ENCODE peak calls at places on chromosomes 16 and 17, in six cellular contexts. R is GM23338, M is esophagus muscularis mucosa, S is K562, L is SK-N-SH, I is stomach. Z is an unnamed sample.
A peak's percentile ranks its signal among the peaks of the same experiment; 100 is the strongest.

GRCh38 chr16:52283581-52284375 is 263.2 kb downstream of the TOX3 start:
- DNase-seq in R (no peak), M (no peak), S (no peak), L (no peak), I (no peak), Z (no peak)

GRCh38 chr17:2087597-2088211 is 32.8 kb downstream of the HIC1 start:
- DNase-seq in R (no peak), M (no peak), S (peak; percentile 16), L (no peak), I (no peak), Z (peak; percentile 86)

GRCh38 chr17:35489944-35490343 is 41.4 kb upstream of the SLFN13 start:
- DNase-seq in R (peak; percentile 65), M (no peak), S (no peak), L (no peak), I (no peak), Z (no peak)

GRCh38 chr16:69243479-69243878 is 56.5 kb downstream of the SNTB2 start:
- DNase-seq in R (no peak), M (no peak), S (no peak), L (no peak), I (no peak), Z (no peak)

GRCh38 chr16:51960931-51961330 is 586.0 kb downstream of the TOX3 start:
- DNase-seq in R (no peak), M (no peak), S (no peak), L (no peak), I (no peak), Z (no peak)

GRCh38 chr16:25109643-25110042 is 1.9 kb upstream of the LCMT1 start:
- DNase-seq in R (no peak), M (no peak), S (peak; percentile 27), L (no peak), I (no peak), Z (peak; percentile 83)

GRCh38 chr17:4720787-4721186 is 10.4 kb downstream of the ARRB2 start:
- DNase-seq in R (no peak), M (no peak), S (no peak), L (no peak), I (no peak), Z (no peak)

GRCh38 chr16:9415588-9415987 is 324.1 kb downstream of the HAPSTR1 start:
- DNase-seq in R (peak; percentile 27), M (no peak), S (no peak), L (no peak), I (no peak), Z (no peak)

GRCh38 chr17:8118769-8119574 is 658 bp upstream of the ALOXE3 start:
- DNase-seq in R (peak; percentile 91), M (peak; percentile 97), S (peak; percentile 79), L (peak; percentile 87), I (peak; percentile 93), Z (peak; percentile 86)

GRCh38 chr17:79842656-79843474 is 3.6 kb upstream of the CBX4 start:
- DNase-seq in R (peak; percentile 39), M (no peak), S (no peak), L (peak; percentile 81), I (no peak), Z (peak; percentile 11)

GRCh38 chr16:6247150-6247549 is 1085.5 kb upstream of the RBFOX1 start:
- DNase-seq in R (no peak), M (no peak), S (no peak), L (no peak), I (no peak), Z (no peak)

GRCh38 chr16:89061590-89062380 is 31.9 kb upstream of the ACSF3 start:
- DNase-seq in R (no peak), M (no peak), S (no peak), L (no peak), I (no peak), Z (no peak)

GRCh38 chr17:15377200-15377599 is 35.8 kb upstream of the TEKT3 start:
- DNase-seq in R (no peak), M (no peak), S (no peak), L (no peak), I (no peak), Z (no peak)

GRCh38 chr17:39270923-39271322 is 45.2 kb upstream of the STAC2 start:
- DNase-seq in R (peak; percentile 32), M (no peak), S (peak; percentile 41), L (no peak), I (no peak), Z (peak; percentile 39)

GRCh38 chr17:192666-193425 is 11.4 kb upstream of the DOC2B start:
- DNase-seq in R (no peak), M (no peak), S (no peak), L (no peak), I (no peak), Z (no peak)

GRCh38 chr17:50394711-50395110 is 2.6 kb downstream of the LRRC59 start:
- DNase-seq in R (no peak), M (no peak), S (no peak), L (no peak), I (no peak), Z (no peak)

GRCh38 chr17:2995362-2995761 is 68.0 kb downstream of the OR1D5 start:
- DNase-seq in R (no peak), M (no peak), S (no peak), L (no peak), I (no peak), Z (no peak)

GRCh38 chr17:50459081-50459676 is 9.5 kb downstream of the CHAD start:
- DNase-seq in R (no peak), M (no peak), S (peak; percentile 5), L (no peak), I (no peak), Z (no peak)

GRCh38 chr16:70725024-70725911 is 39.4 kb upstream of the MTSS2 start:
- DNase-seq in R (no peak), M (no peak), S (no peak), L (no peak), I (no peak), Z (no peak)

GRCh38 chr16:31301708-31302400 is 42.1 kb downstream of the ITGAM start:
- DNase-seq in R (peak; percentile 23), M (no peak), S (no peak), L (no peak), I (no peak), Z (no peak)

GRCh38 chr17:76063880-76064546 is 8.3 kb downstream of the SRP68 start:
- DNase-seq in R (no peak), M (no peak), S (no peak), L (no peak), I (no peak), Z (no peak)

GRCh38 chr16:85805442-85806045 is 6.0 kb downstream of the COX4I1 start:
- DNase-seq in R (no peak), M (no peak), S (no peak), L (no peak), I (no peak), Z (no peak)

GRCh38 chr16:3086596-3087242 is 12.4 kb downstream of the ZSCAN10 start:
- DNase-seq in R (no peak), M (no peak), S (no peak), L (no peak), I (no peak), Z (peak; percentile 66)

GRCh38 chr17:43169561-43170139 is 1.4 kb upstream of the NBR1 start:
- DNase-seq in R (peak; percentile 57), M (no peak), S (peak; percentile 30), L (peak; percentile 49), I (peak; percentile 66), Z (no peak)

GRCh38 chr17:58247511-58248363 is 9.4 kb downstream of the LPO start:
- DNase-seq in R (no peak), M (peak; percentile 85), S (no peak), L (no peak), I (no peak), Z (no peak)

GRCh38 chr16:65667013-65667578 is 545.2 kb upstream of the CDH11 start:
- DNase-seq in R (peak; percentile 30), M (no peak), S (peak; percentile 15), L (no peak), I (no peak), Z (no peak)

GRCh38 chr17:47937915-47938314 is 3.5 kb upstream of the PNPO start:
- DNase-seq in R (no peak), M (no peak), S (no peak), L (no peak), I (no peak), Z (no peak)

GRCh38 chr17:47942568-47942967 is 1.2 kb downstream of the PNPO start:
- DNase-seq in R (no peak), M (no peak), S (no peak), L (no peak), I (no peak), Z (no peak)

GRCh38 chr17:47941998-47942490 is 673 bp downstream of the PNPO start:
- DNase-seq in R (peak; percentile 21), M (no peak), S (no peak), L (peak; percentile 48), I (no peak), Z (peak; percentile 6)

GRCh38 chr17:47945080-47945479 is 3.7 kb downstream of the PNPO start:
- DNase-seq in R (no peak), M (no peak), S (no peak), L (no peak), I (no peak), Z (no peak)

GRCh38 chr17:47941246-47941997 is at the start of gene PNPO:
- DNase-seq in R (peak; percentile 98), M (peak; percentile 99), S (peak; percentile 97), L (peak; percentile 98), I (peak; percentile 95), Z (peak; percentile 99)
- TF ChIP-seq POLR2AphosphoS5 in R (peak; percentile 62), M (peak; percentile 80), S (peak; percentile 43), L (peak; percentile 59), I (peak; percentile 8), Z (no peak)

DNA sequence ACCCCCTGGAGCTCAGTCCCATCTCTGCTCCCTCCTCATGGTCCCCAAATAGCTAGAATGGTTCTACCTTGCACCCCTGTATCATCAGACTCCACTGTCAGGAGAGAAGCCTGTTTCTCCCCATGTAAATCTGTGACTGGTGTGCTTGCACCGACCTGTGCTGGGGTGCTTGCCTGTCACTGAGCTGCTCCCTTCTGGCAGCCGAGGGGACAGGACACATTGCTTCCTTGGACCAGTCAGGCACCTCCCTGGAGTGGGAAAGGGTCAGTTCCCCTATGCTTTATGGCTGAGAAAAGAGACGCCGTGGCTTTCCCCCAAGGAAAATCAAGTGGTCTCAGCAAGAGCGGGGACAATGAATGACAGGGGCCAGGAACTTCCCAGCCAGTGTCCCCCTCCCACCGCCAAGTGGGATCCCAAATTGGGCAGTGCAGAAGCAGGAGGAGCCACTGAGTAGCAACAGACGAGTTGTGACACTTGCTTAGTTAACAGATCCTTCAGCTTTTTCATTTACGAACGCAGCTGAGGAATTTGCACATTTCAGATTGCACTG is 156.3 kb downstream of the KATNIP start:
- DNase-seq in R (no peak), M (no peak), S (no peak), L (no peak), I (no peak), Z (no peak)
- H3K27ac ChIP-seq in R (no peak overlapping the region), M (no peak overlapping the region), S (no peak overlapping the region), L (peak overlapping the region; percentile 75), I (no peak overlapping the region), Z (no peak overlapping the region)

DNA sequence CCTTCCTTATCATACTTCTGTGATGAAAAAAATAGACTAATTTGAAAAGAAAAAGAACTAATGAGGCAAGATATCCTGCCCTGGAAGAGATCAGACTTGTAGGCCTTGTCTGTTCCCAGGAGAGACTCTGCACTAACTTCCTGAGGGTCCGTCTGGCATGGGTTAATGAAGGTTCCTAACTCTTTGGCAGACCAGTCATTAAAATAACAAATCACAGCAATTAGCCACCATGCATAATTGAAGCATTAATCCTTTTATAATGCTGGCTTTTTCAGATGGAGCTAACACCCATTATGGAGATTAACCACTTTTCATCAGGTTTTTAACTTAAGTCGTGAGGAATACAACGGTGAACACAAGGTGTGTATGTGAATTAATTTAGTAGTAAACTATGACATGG is 10.4 kb upstream of the KRT10 start:
- DNase-seq in R (peak; percentile 56), M (no peak), S (no peak), L (no peak), I (no peak), Z (no peak)
- H3K4me3 ChIP-seq in R (no peak overlapping the region), M (no peak overlapping the region), S (no peak overlapping the region), L (no peak overlapping the region), I (no peak overlapping the region), Z (no peak overlapping the region)

GRCh38 chr16:56606688-56607618 is 1.4 kb upstream of the MT2A start:
- DNase-seq in R (peak; percentile 40), M (peak; percentile 96), S (no peak), L (no peak), I (peak; percentile 62), Z (peak; percentile 96)
- TF ChIP-seq POLR2AphosphoS5 in R (no peak), M (peak; percentile 94), S (no peak), L (peak; percentile 52), I (peak; percentile 82), Z (peak; percentile 99)

Z was measured in endothelial cell of umbilical vein.